ENCODE peak calls at places on chromosome 2, in nine cellular contexts. V, W, M, S, D, O, G, I and L are unnamed samples.

GRCh38 chr2:240934701-240935100 is 28.6 kb downstream of the CROCC2 start:
- DNase-seq in M (peak), S (no peak), O (no peak), D (no peak), I (no peak), G (no peak), W (no peak), V (no peak), L (no peak)

GRCh38 chr2:171522804-171523338 is 597 bp downstream of the CYBRD1 start:
- DNase-seq in D (no peak), G (no peak), S (no peak), V (no peak), W (no peak), M (peak), I (no peak), O (no peak), L (no peak)

GRCh38 chr2:136098441-136098840 is 19.5 kb downstream of the CXCR4 start:
- DNase-seq in D (no peak), M (no peak), S (no peak), I (no peak), V (no peak), G (no peak), O (no peak), W (no peak), L (no peak)

GRCh38 chr2:70461414-70461813 is 92.2 kb downstream of the TGFA start:
- DNase-seq in G (no peak), S (no peak), W (no peak), D (no peak), V (no peak), O (no peak), M (no peak), I (no peak), L (no peak)

GRCh38 chr2:151482310-151482709 is 72.6 kb downstream of the RIF1 start:
- DNase-seq in I (no peak), G (no peak), O (no peak), V (no peak), W (no peak), M (no peak), S (no peak), D (no peak), L (no peak)

GRCh38 chr2:241122376-241123002 is 20.4 kb upstream of the MTERF4 start:
- DNase-seq in S (no peak), M (no peak), I (no peak), D (no peak), W (no peak), O (no peak), V (no peak), G (no peak), L (no peak)

GRCh38 chr2:197515277-197515797 is 529 bp upstream of the MOB4 start:
- DNase-seq in G (no peak), W (no peak), S (no peak), O (no peak), I (peak), M (no peak), D (peak), V (peak), L (no peak)

GRCh38 chr2:44964704-44965343 is 23.3 kb downstream of the SIX3 start:
- DNase-seq in V (no peak), S (peak), G (no peak), M (peak), W (no peak), D (peak), O (no peak), I (no peak), L (no peak)

GRCh38 chr2:128745946-128746345 is 427.3 kb upstream of the HS6ST1 start:
- DNase-seq in D (no peak), S (no peak), O (no peak), G (no peak), I (no peak), M (no peak), W (no peak), V (no peak), L (no peak)

GRCh38 chr2:190843874-190844699 is 36.5 kb upstream of the GLS start:
- DNase-seq in G (no peak), W (no peak), M (no peak), V (peak), I (no peak), S (no peak), O (no peak), D (no peak), L (no peak)

GRCh38 chr2:191946471-191947182 is 99.7 kb upstream of the CAVIN2 start:
- DNase-seq in W (no peak), S (no peak), I (no peak), O (no peak), D (no peak), G (no peak), V (no peak), M (no peak), L (no peak)

GRCh38 chr2:88810017-88810416 is 118.5 kb downstream of the RPIA start:
- DNase-seq in W (no peak), O (no peak), I (no peak), D (no peak), G (no peak), M (no peak), V (no peak), S (no peak), L (no peak)

GRCh38 chr2:84247532-84247931 is 211.5 kb downstream of the SUCLG1 start:
- DNase-seq in D (no peak), W (no peak), G (no peak), M (no peak), I (no peak), V (no peak), O (no peak), S (no peak), L (no peak)

GRCh38 chr2:224691563-224691962 is 24.6 kb downstream of the CCDC195 start:
- DNase-seq in G (no peak), W (no peak), D (no peak), S (no peak), O (no peak), I (no peak), V (peak), M (no peak), L (no peak)

GRCh38 chr2:240200230-240201051 is 60.0 kb upstream of the OTOS start:
- DNase-seq in S (no peak), G (no peak), M (peak), V (peak), O (no peak), I (peak), D (no peak), W (no peak), L (peak)

GRCh38 chr2:7895356-7895755 is 786.5 kb upstream of the ID2 start:
- DNase-seq in D (no peak), V (no peak), M (no peak), S (no peak), I (no peak), O (no peak), W (no peak), G (no peak), L (no peak)

GRCh38 chr2:31710121-31710520 is 129.4 kb upstream of the SRD5A2 start:
- DNase-seq in S (no peak), D (no peak), M (no peak), O (no peak), W (no peak), I (no peak), V (no peak), G (no peak), L (no peak)

GRCh38 chr2:66488946-66489345 is 54.0 kb downstream of the MEIS1 start:
- DNase-seq in D (no peak), O (no peak), S (no peak), G (no peak), M (no peak), I (no peak), V (no peak), W (no peak), L (no peak)

GRCh38 chr2:196274387-196274809 is 103.0 kb upstream of the STK17B start:
- DNase-seq in V (peak), O (no peak), M (no peak), W (no peak), S (no peak), G (no peak), I (peak), D (peak), L (no peak)

GRCh38 chr2:75608684-75609333 is 37.8 kb upstream of the MRPL19 start:
- DNase-seq in O (no peak), G (peak), M (peak), W (no peak), V (peak), S (peak), D (peak), I (peak), L (peak)

GRCh38 chr2:67346718-67347407 is 50.3 kb upstream of the ETAA1 start:
- DNase-seq in V (peak), O (peak), W (no peak), D (no peak), S (no peak), M (no peak), G (no peak), I (no peak), L (no peak)

GRCh38 chr2:84971799-84972790 is 1.1 kb downstream of the KCMF1 start:
- DNase-seq in G (peak), W (no peak), S (no peak), D (peak), O (no peak), M (peak), I (peak), V (peak), L (peak)

GRCh38 chr2:18178736-18179349 is 300.4 kb downstream of the KCNS3 start:
- DNase-seq in S (no peak), V (peak), O (no peak), D (peak), G (peak), M (peak), W (no peak), I (peak), L (no peak)

GRCh38 chr2:81767173-81767720 is 1462.7 kb upstream of the LRRTM1 start:
- DNase-seq in D (no peak), W (no peak), I (no peak), O (no peak), V (peak), S (no peak), M (no peak), G (no peak), L (no peak)

GRCh38 chr2:43270930-43271615 is 44.7 kb upstream of the ZFP36L2 start:
- DNase-seq in D (peak), G (no peak), V (no peak), S (no peak), O (no peak), W (no peak), M (peak), I (no peak), L (no peak)
- TF ChIP-seq CTCF in D (peak), G (no peak), V (no peak), S (no peak), O (no peak), W (no peak), M (peak), I (no peak), L (no peak)

GRCh38 chr2:161576421-161576820 is 47.8 kb upstream of the SLC4A10 start:
- DNase-seq in S (no peak), W (no peak), I (no peak), D (peak), V (no peak), M (peak), G (no peak), O (no peak), L (no peak)
- TF ChIP-seq CTCF in S (no peak), W (no peak), I (no peak), D (peak), V (peak), M (peak), G (no peak), O (no peak), L (no peak)

GRCh38 chr2:74552914-74553811 is 579 bp downstream of the LOXL3 start:
- DNase-seq in S (no peak), D (no peak), M (peak), W (no peak), O (no peak), G (no peak), I (peak), V (no peak), L (no peak)

GRCh38 chr2:74553892-74554820 is at the start of the genes DOK1 and LOXL3:
- DNase-seq in S (peak), W (peak), D (peak), M (peak), V (peak), I (peak), G (peak), O (peak), L (peak)

GRCh38 chr2:74556159-74556558 is 1.6 kb downstream of the DOK1 start:
- DNase-seq in S (no peak), V (no peak), W (no peak), O (no peak), I (no peak), D (no peak), G (no peak), M (no peak), L (no peak)

GRCh38 chr2:74555610-74556103 is 1.1 kb downstream of the DOK1 start:
- DNase-seq in S (no peak), W (no peak), D (no peak), I (peak), O (no peak), V (no peak), G (no peak), M (peak), L (no peak)

DNA sequence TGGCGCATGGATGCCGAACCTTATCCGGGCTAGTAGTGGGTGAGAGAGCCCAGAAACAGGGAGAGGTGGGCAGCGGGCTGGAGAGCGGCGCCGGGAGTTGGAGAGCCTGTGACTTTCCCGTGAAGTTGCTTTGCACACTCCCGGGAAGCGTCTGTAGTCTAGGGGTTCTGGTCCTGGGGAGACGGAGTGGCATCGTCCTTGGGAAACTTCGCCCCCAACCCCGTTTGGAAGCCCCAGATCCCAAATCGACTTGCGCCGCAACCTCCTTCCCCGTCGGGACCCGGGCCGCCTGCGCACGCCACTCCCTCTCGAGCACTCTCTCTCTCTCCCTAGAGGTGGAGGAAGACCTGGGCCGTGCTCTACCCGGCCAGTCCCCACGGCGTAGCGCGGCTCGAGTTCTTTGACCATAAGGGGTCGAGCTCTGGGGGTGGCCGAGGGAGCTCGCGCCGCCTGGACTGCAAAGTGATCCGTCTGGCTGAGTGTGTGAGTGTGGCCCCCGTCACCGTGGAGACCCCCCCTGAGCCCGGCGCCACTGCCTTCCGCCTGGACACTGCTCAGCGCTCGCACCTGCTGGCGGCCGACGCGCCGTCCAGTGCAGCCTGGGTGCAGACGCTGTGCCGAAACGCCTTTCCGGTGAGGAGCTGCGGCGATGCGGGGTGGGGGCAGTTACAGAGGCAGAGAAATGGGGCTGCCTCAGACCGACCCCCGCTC is 456 bp downstream of the DOK1 start:
- DNase-seq in S (no peak), W (no peak), V (peak), O (no peak), D (peak), I (peak), M (peak), G (peak), L (peak)
- TF ChIP-seq CTCF in S (no peak), W (no peak), V (no peak), O (no peak), D (no peak), I (no peak), M (peak), G (no peak), L (no peak)

DNA sequence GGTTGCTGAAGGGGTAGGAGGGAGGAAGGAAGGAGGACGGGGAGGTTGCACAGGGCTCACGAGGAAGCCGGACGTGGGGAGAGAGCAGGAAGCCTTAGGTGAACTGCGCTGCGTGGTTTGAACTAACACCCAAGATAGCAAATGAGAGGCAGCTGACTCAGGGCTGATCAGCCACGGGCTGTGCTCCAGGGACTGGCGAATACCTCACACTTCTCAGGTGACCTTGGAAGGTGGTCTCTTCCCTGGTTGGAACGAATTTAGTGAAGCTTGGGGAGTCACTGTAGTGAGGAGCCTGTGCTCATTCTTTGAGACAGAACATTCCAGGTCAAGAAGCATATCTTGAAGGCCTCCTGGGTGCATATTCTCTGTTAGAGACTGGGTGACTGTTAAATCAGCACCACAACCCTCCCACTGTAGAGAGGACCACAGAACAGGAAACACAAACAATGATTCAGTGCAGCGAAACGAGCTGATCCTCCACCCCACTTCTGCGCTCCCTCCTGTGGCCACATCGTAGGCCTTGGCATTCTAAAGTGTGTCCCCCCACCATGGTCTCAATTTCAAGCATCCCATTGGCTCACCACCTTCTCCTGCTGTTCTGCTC is 33.8 kb downstream of the TOGARAM2 start:
- DNase-seq in I (peak), S (no peak), V (peak), W (no peak), M (no peak), O (peak), D (no peak), G (peak), L (no peak)
- TF ChIP-seq CTCF in I (no peak), S (no peak), V (peak), W (no peak), M (peak), O (peak), D (no peak), G (peak), L (no peak)

DNA sequence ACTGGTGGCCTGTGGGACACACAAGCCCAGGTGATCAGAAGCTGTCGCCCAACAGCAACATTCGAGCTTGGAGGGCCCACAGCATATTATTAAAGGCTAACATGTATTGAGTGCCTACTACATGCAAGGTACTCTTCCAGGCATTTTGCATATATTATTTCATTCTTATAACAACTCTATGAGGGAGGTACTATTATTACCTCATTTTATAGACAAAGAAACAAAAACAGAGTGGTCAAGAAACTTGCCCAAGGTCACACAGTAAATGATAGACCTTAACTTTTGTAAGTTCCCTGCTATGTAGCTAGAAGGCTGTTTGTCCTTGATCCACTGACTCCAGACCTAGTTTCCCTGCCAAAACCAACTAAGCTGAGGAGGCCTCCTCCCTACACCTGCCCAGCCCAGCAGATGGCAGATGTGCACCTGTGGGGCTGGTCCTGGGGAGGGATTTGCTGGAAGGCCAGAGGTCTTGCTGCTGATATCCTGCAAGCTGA is 35.7 kb downstream of the KANSL3 start:
- DNase-seq in O (no peak), S (no peak), W (no peak), I (peak), V (no peak), M (peak), G (no peak), D (peak), L (no peak)
- TF ChIP-seq CTCF in O (no peak), S (no peak), W (peak), I (no peak), V (no peak), M (peak), G (no peak), D (peak), L (no peak)

GRCh38 chr2:146527166-146527565 is 1317.7 kb upstream of the ACVR2A start:
- DNase-seq in W (no peak), M (no peak), D (no peak), S (no peak), I (no peak), G (no peak), O (no peak), V (peak), L (no peak)

GRCh38 chr2:146523218-146523617 is 1321.6 kb upstream of the ACVR2A start:
- DNase-seq in S (no peak), O (no peak), W (no peak), V (peak), G (no peak), I (no peak), M (no peak), D (peak), L (no peak)
- TF ChIP-seq CTCF in S (peak), O (no peak), W (no peak), V (peak), G (no peak), I (no peak), M (peak), D (peak), L (no peak)

GRCh38 chr2:142170847-142171246 is 40.0 kb upstream of the LRP1B start:
- DNase-seq in D (no peak), W (no peak), G (no peak), I (no peak), M (no peak), S (no peak), V (no peak), O (no peak), L (no peak)

GRCh38 chr2:142165790-142166189 is 35.0 kb upstream of the LRP1B start:
- DNase-seq in D (peak), W (no peak), G (no peak), M (peak), S (no peak), V (peak), O (no peak), I (no peak), L (no peak)
- TF ChIP-seq CTCF in D (peak), W (no peak), G (no peak), M (peak), S (peak), V (peak), O (peak), I (no peak), L (no peak)

GRCh38 chr2:60974652-60975051 is 42.9 kb upstream of the PEX13 start:
- DNase-seq in S (no peak), D (no peak), I (no peak), G (no peak), V (no peak), W (no peak), M (no peak), O (no peak), L (no peak)
- TF ChIP-seq CTCF in S (no peak), D (no peak), I (no peak), G (no peak), V (no peak), W (no peak), M (no peak), O (no peak), L (no peak)

GRCh38 chr2:64770137-64770780 is 116.5 kb upstream of the SERTAD2 start:
- DNase-seq in V (peak), S (no peak), W (no peak), G (no peak), D (no peak), I (no peak), M (no peak), O (no peak), L (no peak)

GRCh38 chr2:64771726-64772125 is 118.0 kb upstream of the SERTAD2 start:
- DNase-seq in W (no peak), D (no peak), I (no peak), V (no peak), S (no peak), G (no peak), M (no peak), O (no peak), L (no peak)

GRCh38 chr2:64768426-64769033 is 114.8 kb upstream of the SERTAD2 start:
- DNase-seq in V (no peak), D (peak), O (no peak), G (no peak), S (no peak), M (no peak), I (peak), W (no peak), L (no peak)

GRCh38 chr2:64769392-64770044 is 115.8 kb upstream of the SERTAD2 start:
- DNase-seq in V (no peak), M (no peak), S (no peak), O (no peak), I (peak), W (no peak), G (no peak), D (no peak), L (no peak)

DNA sequence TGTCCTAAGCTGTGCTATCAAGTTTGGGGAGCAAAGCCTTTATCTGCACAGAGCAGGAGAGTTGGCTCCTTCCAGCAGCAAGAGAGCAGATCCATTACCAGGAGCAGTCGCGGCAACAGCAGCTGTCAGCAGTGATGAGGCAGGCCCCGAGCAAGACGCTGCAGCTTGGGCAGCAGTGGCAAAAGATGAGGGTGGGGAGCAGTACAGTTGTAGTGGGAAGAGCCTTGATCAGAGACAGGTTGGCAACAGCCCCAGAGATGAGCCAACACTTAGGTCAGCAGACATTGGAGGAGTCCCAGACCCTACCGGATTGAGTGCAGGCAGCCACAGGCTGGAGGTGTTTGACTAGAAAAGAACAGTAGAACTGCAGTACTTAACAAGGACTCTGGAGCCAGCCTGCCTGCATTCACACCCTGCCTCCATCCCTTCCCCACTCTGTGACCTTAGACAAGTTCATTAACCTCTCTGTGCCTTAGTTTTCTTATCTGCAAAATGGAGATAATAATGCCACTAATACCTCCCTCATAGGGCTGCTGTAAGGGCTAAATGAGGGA is 117.1 kb upstream of the SERTAD2 start:
- DNase-seq in O (peak), S (no peak), G (no peak), I (peak), M (no peak), D (no peak), W (no peak), V (peak), L (no peak)
- TF ChIP-seq CTCF in O (peak), S (no peak), G (no peak), I (no peak), M (no peak), D (no peak), W (no peak), V (peak), L (no peak)